ENCODE peak calls at places on chromosomes 7 and 10, in six cellular contexts. O, G, S, B, I and N are unnamed samples. For H3K4me1, the result is how much of the 10 kb centered on the place peaks cover.

GRCh38 chr7:24732646-24733413 is 24.4 kb downstream of the GSDME start:
- DNase-seq in O (peak), G (no peak), S (no peak), B (peak), I (no peak), N (no peak)

GRCh38 chr7:88357794-88358533 is 51.3 kb upstream of the STEAP4 start:
- DNase-seq in O (peak), G (no peak), S (peak), B (peak), I (no peak), N (no peak)

GRCh38 chr10:84469470-84469869 is 141.1 kb downstream of the CCSER2 start:
- DNase-seq in O (no peak), G (no peak), S (no peak), B (no peak), I (no peak), N (no peak)

GRCh38 chr10:101120884-101121660 is 10.0 kb upstream of the TLX1 start:
- DNase-seq in O (no peak), G (peak), S (no peak), B (no peak), I (no peak), N (no peak)

GRCh38 chr7:151116603-151117002 is 30.3 kb downstream of the AGAP3 start:
- DNase-seq in O (no peak), G (peak), S (no peak), B (no peak), I (no peak), N (no peak)

GRCh38 chr10:4650572-4650971 is 175.4 kb upstream of the AKR1E2 start:
- DNase-seq in O (no peak), G (no peak), S (no peak), B (no peak), I (no peak), N (no peak)

GRCh38 chr10:82742478-82742877 is 867.5 kb downstream of the NRG3 start:
- DNase-seq in O (peak), G (no peak), S (no peak), B (peak), I (no peak), N (no peak)

GRCh38 chr10:93413252-93413689 is 68.9 kb downstream of the MYOF start:
- DNase-seq in O (no peak), G (peak), S (no peak), B (no peak), I (no peak), N (no peak)

GRCh38 chr10:42951486-42952251 is 125.2 kb upstream of the RET start:
- DNase-seq in O (no peak), G (no peak), S (peak), B (no peak), I (peak), N (no peak)

GRCh38 chr7:78039791-78040776 is 241.5 kb downstream of the PHTF2 start:
- DNase-seq in O (peak), G (peak), S (peak), B (no peak), I (no peak), N (no peak)

GRCh38 chr10:103745264-103746247 is 109.8 kb downstream of the SH3PXD2A start:
- DNase-seq in O (no peak), G (peak), S (no peak), B (peak), I (peak), N (no peak)

GRCh38 chr7:77473240-77474005 is 57.3 kb upstream of the GSAP start:
- DNase-seq in O (no peak), G (no peak), S (no peak), B (no peak), I (no peak), N (no peak)

GRCh38 chr7:82530361-82530760 is 86.8 kb upstream of the CACNA2D1 start:
- DNase-seq in O (no peak), G (no peak), S (no peak), B (no peak), I (no peak), N (no peak)

GRCh38 chr7:98123073-98123696 is 16.5 kb downstream of the LMTK2 start:
- DNase-seq in O (no peak), G (no peak), S (no peak), B (no peak), I (no peak), N (no peak)

GRCh38 chr7:82945480-82945879 is 217.2 kb downstream of the PCLO start:
- DNase-seq in O (no peak), G (no peak), S (no peak), B (peak), I (no peak), N (no peak)

GRCh38 chr10:52539463-52539862 is 225.4 kb downstream of the DKK1 start:
- DNase-seq in O (peak), G (no peak), S (no peak), B (peak), I (no peak), N (no peak)

DNA sequence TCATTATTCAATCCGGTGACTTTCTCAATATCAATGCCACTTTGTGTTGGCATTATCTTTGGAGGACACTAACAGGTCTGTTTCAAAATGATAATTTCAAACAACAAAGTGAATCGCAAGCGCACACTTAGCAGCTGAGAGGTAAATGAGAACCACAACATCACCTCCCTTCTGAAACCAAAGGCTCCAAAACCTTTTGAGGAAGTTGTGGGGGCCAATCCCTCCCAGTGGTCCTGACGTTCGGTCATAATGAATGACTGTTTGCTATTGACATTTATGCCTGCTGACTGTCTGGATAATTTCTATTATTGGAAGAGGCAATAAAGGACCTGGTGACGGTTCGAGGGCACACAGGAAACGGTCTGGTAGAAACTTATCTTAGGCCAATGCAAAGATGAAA is 1.8 kb downstream of the ADARB2 start:
- DNase-seq in O (no peak), G (no peak), S (no peak), B (no peak), I (no peak), N (no peak)
- H3K4me3 ChIP-seq in O (no peak), G (no peak), S (no peak), B (no peak), I (no peak), N (no peak)

DNA sequence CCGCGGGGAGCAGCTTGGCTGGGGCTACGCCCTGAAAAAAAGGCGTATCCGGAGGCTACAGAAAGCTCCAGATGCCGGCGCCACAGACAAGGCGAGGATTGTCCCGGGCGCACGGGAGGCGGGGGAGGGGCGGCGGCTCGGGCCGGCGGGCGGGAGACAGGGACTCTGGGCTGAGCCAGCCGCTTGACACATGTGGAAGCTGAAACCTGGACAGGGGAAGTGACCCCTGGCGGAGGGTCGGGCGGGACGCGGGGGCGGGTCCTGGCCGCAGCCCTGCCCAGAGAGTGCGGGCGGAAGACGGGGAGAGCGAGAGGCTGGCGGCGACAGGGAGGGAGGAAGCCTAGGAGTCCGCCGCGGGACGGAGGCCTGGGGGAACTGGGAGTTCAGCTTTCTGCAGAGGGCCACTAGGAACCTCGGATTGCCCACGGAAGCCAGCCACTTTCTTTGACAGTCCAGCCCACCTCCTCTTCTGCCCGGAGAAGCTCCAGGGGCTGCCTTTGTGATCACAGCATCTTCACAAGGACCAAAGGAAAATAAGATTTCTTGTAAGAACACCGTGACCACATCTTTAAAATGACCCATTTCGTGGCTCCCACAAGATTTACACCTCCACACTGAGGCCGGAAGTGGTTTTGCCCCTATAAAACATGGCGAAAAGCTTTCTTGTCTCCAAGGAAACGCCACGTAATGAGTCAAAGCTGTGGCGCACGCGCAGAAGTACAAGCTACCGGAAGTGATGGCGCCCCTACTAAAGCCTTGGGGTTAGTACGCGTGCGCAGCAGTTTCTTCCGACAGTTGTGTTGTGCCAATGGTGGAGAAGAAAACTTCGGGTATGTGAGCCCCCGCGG is at the start of the genes PLOD3 and ZNHIT1:
- DNase-seq in O (peak), G (peak), S (peak), B (peak), I (peak), N (peak)
- TF ChIP-seq CTCF in O (no peak), G (no peak), S (no peak), B (peak), I (peak), N (no peak)

DNA sequence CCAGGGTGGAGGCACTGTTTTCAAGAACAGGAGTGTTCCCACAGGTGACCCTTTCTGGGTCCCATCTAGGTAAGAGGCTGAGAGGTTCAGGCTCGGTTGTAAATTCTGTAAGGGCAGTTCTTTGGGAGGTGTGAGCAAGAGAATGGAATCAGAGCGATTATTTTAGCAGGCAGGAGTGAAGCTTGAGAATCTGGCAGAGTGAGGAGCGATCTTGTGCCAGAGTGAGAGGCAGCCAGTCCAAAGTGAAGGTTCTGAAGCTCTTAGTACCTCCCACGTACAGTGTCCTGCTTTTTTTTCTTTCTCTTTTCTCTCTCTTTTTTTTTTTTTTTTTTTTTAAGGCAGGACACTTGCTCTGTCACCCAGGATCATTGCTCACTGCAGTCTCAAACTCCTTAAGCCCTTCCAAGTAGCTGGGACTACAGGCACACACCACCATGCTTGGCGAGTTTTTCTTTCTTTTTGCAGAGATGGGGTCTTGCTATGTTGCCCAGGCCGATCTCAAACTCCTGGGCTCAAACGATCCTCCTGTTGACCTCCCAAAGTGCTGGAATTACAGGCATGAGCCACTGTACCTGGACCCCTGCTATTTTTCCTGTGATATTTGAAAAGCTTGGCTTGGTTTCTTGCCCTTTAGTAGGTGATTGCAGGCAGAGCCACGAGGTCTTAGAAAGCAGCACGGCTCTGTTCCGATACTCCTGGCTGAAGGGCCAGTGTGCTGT is 10.9 kb downstream of the POR start:
- DNase-seq in O (no peak), G (no peak), S (peak), B (no peak), I (peak), N (no peak)
- H3K4me1 ChIP-seq in O (under half), G (under half), S (under half), B (under half), I (under half), N (under half)

GRCh38 chr10:91883549-91884542 is 25.4 kb downstream of the FGFBP3 start:
- DNase-seq in O (no peak), G (no peak), S (peak), B (no peak), I (peak), N (peak)
- H3K4me3 ChIP-seq in O (no peak), G (no peak), S (no peak), B (no peak), I (no peak), N (no peak)

GRCh38 chr7:142855401-142855743 is 496 bp downstream of the EPHB6 start:
- DNase-seq in O (no peak), G (no peak), S (no peak), B (no peak), I (no peak), N (no peak)
- TF ChIP-seq CTCF in O (no peak), G (no peak), S (no peak), B (peak), I (no peak), N (no peak)

GRCh38 chr7:74292757-74293576 is 3.8 kb downstream of the CLIP2 start:
- DNase-seq in O (peak), G (no peak), S (no peak), B (no peak), I (no peak), N (no peak)

GRCh38 chr7:74290999-74291441 is 1.8 kb downstream of the CLIP2 start:
- DNase-seq in O (no peak), G (no peak), S (no peak), B (no peak), I (no peak), N (no peak)

GRCh38 chr7:74291535-74291934 is 2.3 kb downstream of the CLIP2 start:
- DNase-seq in O (no peak), G (no peak), S (no peak), B (no peak), I (no peak), N (no peak)

GRCh38 chr7:74294191-74294998 is 5.2 kb downstream of the CLIP2 start:
- DNase-seq in O (no peak), G (no peak), S (no peak), B (no peak), I (peak), N (no peak)

GRCh38 chr7:74293577-74293908 is 4.3 kb downstream of the CLIP2 start:
- DNase-seq in O (no peak), G (no peak), S (no peak), B (no peak), I (no peak), N (no peak)
- H3K4me1 ChIP-seq in O (under half), G (under half), S (under half), B (under half), I (under half), N (under half)

DNA sequence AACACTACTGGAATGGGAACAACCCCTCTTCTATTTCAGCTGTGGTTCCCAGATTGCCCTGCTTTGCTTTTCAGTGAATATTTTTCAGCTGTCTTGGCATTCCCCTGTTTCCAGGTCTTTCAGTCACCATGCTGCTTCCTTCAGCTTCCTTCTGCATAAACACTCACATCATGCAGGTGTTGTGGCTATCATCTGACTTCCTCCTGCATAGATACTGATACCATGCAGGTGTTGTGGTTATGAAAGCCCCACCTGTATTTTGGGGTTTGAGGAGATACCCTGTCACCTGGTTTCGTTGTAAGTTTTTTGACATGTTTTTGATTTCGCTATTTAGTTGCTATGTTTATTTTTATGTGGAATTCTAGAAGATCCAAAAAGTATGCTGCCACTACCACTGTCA is 71.5 kb downstream of the SLC35B4 start:
- DNase-seq in O (no peak), G (no peak), S (no peak), B (no peak), I (no peak), N (no peak)
- H3K4me3 ChIP-seq in O (no peak), G (no peak), S (no peak), B (no peak), I (no peak), N (no peak)

GRCh38 chr10:1243486-1244182 is 187.4 kb downstream of the WDR37 start:
- DNase-seq in O (no peak), G (no peak), S (peak), B (no peak), I (no peak), N (no peak)
- TF ChIP-seq CTCF in O (no peak), G (no peak), S (no peak), B (no peak), I (no peak), N (no peak)

GRCh38 chr10:24201503-24202180 is 7.3 kb upstream of the KIAA1217 start:
- DNase-seq in O (no peak), G (no peak), S (no peak), B (no peak), I (no peak), N (no peak)
- H3K4me1 ChIP-seq in O (under half), G (under half), S (under half), B (under half), I (under half), N (under half)

GRCh38 chr10:118667732-118668131 is 72.3 kb upstream of the PRLHR start:
- DNase-seq in O (no peak), G (no peak), S (no peak), B (no peak), I (no peak), N (no peak)

GRCh38 chr10:118670472-118671124 is 75.2 kb upstream of the PRLHR start:
- DNase-seq in O (no peak), G (no peak), S (no peak), B (no peak), I (no peak), N (no peak)

GRCh38 chr10:118669020-118669766 is 73.7 kb upstream of the PRLHR start:
- DNase-seq in O (no peak), G (no peak), S (peak), B (no peak), I (no peak), N (no peak)

GRCh38 chr10:118668228-118668952 is 72.9 kb upstream of the PRLHR start:
- DNase-seq in O (no peak), G (no peak), S (no peak), B (no peak), I (no peak), N (no peak)

GRCh38 chr10:118669835-118670234 is 74.4 kb upstream of the PRLHR start:
- DNase-seq in O (no peak), G (no peak), S (no peak), B (no peak), I (no peak), N (no peak)
- H3K4me3 ChIP-seq in O (no peak), G (no peak), S (no peak), B (no peak), I (no peak), N (no peak)